ENCODE peak calls at places on chromosomes 1 and 21, in six cellular contexts. L, Z, D, W, X and J are unnamed samples.

GRCh38 chr1:41811978-41812852 is 106.5 kb downstream of the HIVEP3 start:
- DNase-seq in W (peak; percentile 71), L (no peak), Z (no peak), X (peak; percentile 53), D (peak; percentile 38), J (peak; percentile 50)

GRCh38 chr1:21931171-21932093 is 5.7 kb downstream of the HSPG2 start:
- DNase-seq in X (no peak), L (no peak), Z (no peak), W (no peak), D (no peak), J (no peak)

GRCh38 chr21:17352937-17353655 is 159.7 kb upstream of the CXADR start:
- DNase-seq in Z (no peak), L (no peak), W (no peak), X (no peak), D (peak; percentile 92), J (no peak)

GRCh38 chr1:163163861-163164582 is 38.7 kb downstream of the RGS5 start:
- DNase-seq in D (no peak), Z (no peak), W (no peak), X (no peak), L (no peak), J (no peak)

GRCh38 chr1:24896596-24897262 is 33.3 kb downstream of the RUNX3 start:
- DNase-seq in W (no peak), Z (no peak), L (no peak), D (no peak), X (no peak), J (no peak)

GRCh38 chr1:6106321-6106731 is 60.6 kb downstream of the KCNAB2 start:
- DNase-seq in Z (no peak), W (no peak), L (no peak), D (no peak), X (no peak), J (no peak)

GRCh38 chr1:95098196-95098595 is 19.0 kb upstream of the TLCD4 start:
- DNase-seq in X (no peak), D (no peak), L (no peak), Z (no peak), W (no peak), J (no peak)

GRCh38 chr1:240827786-240828185 is 215.8 kb upstream of the GREM2 start:
- DNase-seq in L (no peak), X (no peak), D (no peak), W (no peak), Z (no peak), J (no peak)

GRCh38 chr1:114620419-114620818 is 39.0 kb upstream of the BCAS2 start:
- DNase-seq in X (no peak), L (no peak), Z (no peak), D (no peak), W (no peak), J (no peak)

GRCh38 chr1:28279721-28280120 is 20.4 kb downstream of the SESN2 start:
- DNase-seq in W (no peak), Z (no peak), L (no peak), D (no peak), X (no peak), J (no peak)